ENCODE peak calls at places on chromosomes 13 and 19, in eight cellular contexts. J, F, Y, R, B, X, V and O are unnamed samples.

GRCh38 chr19:38730731-38731589 is 13.3 kb downstream of the CAPN12 start:
- DNase-seq in J (no peak), F (no peak), Y (peak), R (no peak), B (no peak), X (no peak), V (no peak), O (no peak)

GRCh38 chr13:91946498-91947070 is 548.2 kb downstream of the GPC5 start:
- DNase-seq in J (peak), F (no peak), Y (no peak), R (peak), B (no peak), X (peak), V (no peak), O (peak)

GRCh38 chr13:113152894-113153809 is 5.3 kb upstream of the PROZ start:
- DNase-seq in J (peak), F (no peak), Y (peak), R (no peak), B (no peak), X (peak), V (no peak), O (no peak)

GRCh38 chr19:31119951-31120690 is 229.1 kb downstream of the TSHZ3 start:
- DNase-seq in J (peak), F (no peak), Y (peak), R (no peak), B (no peak), X (no peak), V (no peak), O (no peak)

GRCh38 chr13:113813749-113814434 is 50.0 kb downstream of the GAS6 start:
- DNase-seq in J (peak), F (no peak), Y (no peak), R (no peak), B (no peak), X (no peak), V (no peak), O (no peak)

GRCh38 chr13:109162248-109163051 is 533.0 kb downstream of the MYO16 start:
- DNase-seq in J (no peak), F (no peak), Y (no peak), R (no peak), B (peak), X (peak), V (peak), O (peak)

GRCh38 chr19:29583196-29584006 is 22.7 kb upstream of the POP4 start:
- DNase-seq in J (no peak), F (no peak), Y (no peak), R (no peak), B (peak), X (peak), V (no peak), O (no peak)

GRCh38 chr19:20060282-20060681 is 17.5 kb upstream of the ZNF90 start:
- DNase-seq in J (no peak), F (no peak), Y (no peak), R (no peak), B (no peak), X (no peak), V (no peak), O (no peak)

GRCh38 chr13:79943633-79944032 is 397.3 kb downstream of the SPRY2 start:
- DNase-seq in J (no peak), F (no peak), Y (no peak), R (no peak), B (no peak), X (no peak), V (no peak), O (no peak)

GRCh38 chr19:3123088-3123721 is 12.6 kb upstream of the GNA15 start:
- DNase-seq in J (no peak), F (no peak), Y (peak), R (no peak), B (no peak), X (no peak), V (no peak), O (no peak)

GRCh38 chr13:33639640-33640080 is 178.3 kb upstream of the RFC3 start:
- DNase-seq in J (no peak), F (no peak), Y (no peak), R (no peak), B (peak), X (no peak), V (no peak), O (no peak)

GRCh38 chr19:39307822-39308530 is 11.8 kb downstream of the IFNL1 start:
- DNase-seq in J (no peak), F (no peak), Y (peak), R (no peak), B (no peak), X (no peak), V (no peak), O (no peak)

GRCh38 chr13:44814836-44815235 is 174.4 kb downstream of the NUFIP1 start:
- DNase-seq in J (no peak), F (no peak), Y (no peak), R (no peak), B (no peak), X (no peak), V (no peak), O (no peak)

GRCh38 chr13:42478531-42479156 is 95.3 kb upstream of the TNFSF11 start:
- DNase-seq in J (no peak), F (no peak), Y (no peak), R (peak), B (no peak), X (peak), V (no peak), O (peak)

GRCh38 chr19:49555600-49556411 is 24.6 kb downstream of the NOSIP start:
- DNase-seq in J (no peak), F (peak), Y (peak), R (peak), B (peak), X (no peak), V (no peak), O (peak)

GRCh38 chr19:5951338-5951861 is 26.5 kb downstream of the RANBP3 start:
- DNase-seq in J (no peak), F (no peak), Y (no peak), R (no peak), B (no peak), X (no peak), V (peak), O (no peak)

GRCh38 chr19:17794731-17795494 is at the start of gene B3GNT3:
- DNase-seq in J (no peak), F (peak), Y (no peak), R (peak), B (no peak), X (peak), V (no peak), O (no peak)